ENCODE peak calls at places on chromosomes 16 and 17, in four cellular contexts. One of them, this sample, is unnamed.

GRCh38 chr17:54892360-54892759 is 8.3 kb upstream of the TOM1L1 start:
- DNase-seq in K562: no peak
- DNase-seq in SK-N-SH: no peak
- DNase-seq in GM12878: no peak
- DNase-seq in this sample: no peak

GRCh38 chr17:14459955-14460354 is 159.1 kb downstream of the HS3ST3B1 start:
- DNase-seq in SK-N-SH: no peak
- DNase-seq in GM12878: no peak
- DNase-seq in K562: no peak
- DNase-seq in this sample: no peak

GRCh38 chr17:31318298-31319190 is 2.9 kb downstream of the EVI2A start:
- DNase-seq in SK-N-SH: no peak
- DNase-seq in GM12878: peak
- DNase-seq in K562: peak
- DNase-seq in this sample: no peak

GRCh38 chr16:29009838-29010166 is 24.9 kb downstream of the LAT start:
- DNase-seq in K562: no peak
- DNase-seq in SK-N-SH: no peak
- DNase-seq in GM12878: no peak
- DNase-seq in this sample: no peak

GRCh38 chr17:82170412-82170961 is 42.2 kb downstream of the CCDC57 start:
- DNase-seq in GM12878: no peak
- DNase-seq in SK-N-SH: no peak
- DNase-seq in K562: peak
- DNase-seq in this sample: no peak

GRCh38 chr16:83068686-83069085 is 441.9 kb downstream of the CDH13 start:
- DNase-seq in GM12878: no peak
- DNase-seq in K562: no peak
- DNase-seq in SK-N-SH: no peak
- DNase-seq in this sample: no peak

GRCh38 chr17:56699186-56699895 is 105.8 kb downstream of the NOG start:
- DNase-seq in K562: no peak
- DNase-seq in GM12878: no peak
- DNase-seq in SK-N-SH: peak
- DNase-seq in this sample: peak

GRCh38 chr17:81468765-81469121 is 43.9 kb downstream of the ACTG1 start:
- DNase-seq in GM12878: no peak
- DNase-seq in K562: no peak
- DNase-seq in SK-N-SH: no peak
- DNase-seq in this sample: no peak

GRCh38 chr17:29664743-29665479 is 42.2 kb upstream of the CORO6 start:
- DNase-seq in GM12878: no peak
- DNase-seq in SK-N-SH: no peak
- DNase-seq in K562: peak
- DNase-seq in this sample: no peak

GRCh38 chr17:2111691-2112090 is 56.8 kb downstream of the HIC1 start:
- DNase-seq in SK-N-SH: no peak
- DNase-seq in GM12878: no peak
- DNase-seq in K562: no peak
- DNase-seq in this sample: no peak

GRCh38 chr16:56289412-56289811 is 98.1 kb downstream of the GNAO1 start:
- DNase-seq in SK-N-SH: no peak
- DNase-seq in GM12878: no peak
- DNase-seq in K562: no peak
- DNase-seq in this sample: no peak

GRCh38 chr17:2971851-2972250 is 91.6 kb downstream of the OR1D5 start:
- DNase-seq in SK-N-SH: no peak
- DNase-seq in GM12878: no peak
- DNase-seq in K562: no peak
- DNase-seq in this sample: no peak

GRCh38 chr17:79340286-79340685 is 265.7 kb downstream of the ENGASE start:
- DNase-seq in K562: no peak
- DNase-seq in GM12878: peak
- DNase-seq in SK-N-SH: no peak
- DNase-seq in this sample: no peak

GRCh38 chr16:88069397-88070168 is 118.3 kb downstream of the BANP start:
- DNase-seq in K562: no peak
- DNase-seq in GM12878: peak
- DNase-seq in SK-N-SH: no peak
- DNase-seq in this sample: no peak

GRCh38 chr17:19978206-19978802 is 676 bp upstream of the AKAP10 start:
- DNase-seq in SK-N-SH: no peak
- DNase-seq in GM12878: peak
- DNase-seq in K562: no peak
- DNase-seq in this sample: no peak

GRCh38 chr17:57915532-57915931 is 39.7 kb downstream of the CUEDC1 start:
- DNase-seq in GM12878: no peak
- DNase-seq in K562: no peak
- DNase-seq in SK-N-SH: no peak
- DNase-seq in this sample: no peak

GRCh38 chr17:80899402-80900268 is 92.0 kb upstream of the CHMP6 start:
- DNase-seq in K562: peak
- DNase-seq in SK-N-SH: peak
- DNase-seq in GM12878: no peak
- DNase-seq in this sample: peak

GRCh38 chr16:88329726-88330700 is 52.7 kb upstream of the ZNF469 start:
- DNase-seq in GM12878: no peak
- DNase-seq in SK-N-SH: no peak
- DNase-seq in K562: no peak
- DNase-seq in this sample: no peak

GRCh38 chr17:44707755-44708400 is 587 bp upstream of the DBF4B start:
- DNase-seq in K562: peak
- DNase-seq in SK-N-SH: no peak
- DNase-seq in GM12878: no peak
- DNase-seq in this sample: no peak

GRCh38 chr17:34424814-34425490 is 61.9 kb upstream of the CCL1 start:
- DNase-seq in SK-N-SH: no peak
- DNase-seq in K562: no peak
- DNase-seq in GM12878: no peak
- DNase-seq in this sample: peak

GRCh38 chr16:49641250-49641649 is 214.7 kb downstream of the ZNF423 start:
- DNase-seq in SK-N-SH: no peak
- DNase-seq in GM12878: peak
- DNase-seq in K562: no peak
- DNase-seq in this sample: no peak

GRCh38 chr17:1067282-1067956 is 70.5 kb downstream of the TIMM22 start:
- DNase-seq in GM12878: no peak
- DNase-seq in SK-N-SH: no peak
- DNase-seq in K562: no peak
- DNase-seq in this sample: no peak

GRCh38 chr16:28311913-28312312 is 19.6 kb downstream of the SBK1 start:
- DNase-seq in GM12878: no peak
- DNase-seq in K562: no peak
- DNase-seq in SK-N-SH: no peak
- DNase-seq in this sample: no peak

GRCh38 chr16:57527027-57527426 is 9.3 kb downstream of the CCDC102A start:
- DNase-seq in GM12878: no peak
- DNase-seq in K562: no peak
- DNase-seq in SK-N-SH: peak
- DNase-seq in this sample: no peak

GRCh38 chr17:15926039-15926740 is 18.7 kb upstream of the ADORA2B start:
- DNase-seq in SK-N-SH: peak
- DNase-seq in K562: no peak
- DNase-seq in GM12878: no peak
- DNase-seq in this sample: no peak

GRCh38 chr17:32854834-32855389 is 22.0 kb downstream of the MYO1D start:
- DNase-seq in SK-N-SH: no peak
- DNase-seq in GM12878: no peak
- DNase-seq in K562: no peak
- DNase-seq in this sample: no peak

GRCh38 chr16:10868089-10868488 is 8.9 kb upstream of the CIITA start:
- DNase-seq in K562: no peak
- DNase-seq in GM12878: no peak
- DNase-seq in SK-N-SH: no peak
- DNase-seq in this sample: no peak

GRCh38 chr16:20849587-20850390 is 43.5 kb downstream of the REXO5 start:
- DNase-seq in GM12878: no peak
- DNase-seq in SK-N-SH: peak
- DNase-seq in K562: peak
- DNase-seq in this sample: peak

GRCh38 chr16:21626659-21627277 is 25.6 kb downstream of the IGSF6 start:
- DNase-seq in GM12878: no peak
- DNase-seq in SK-N-SH: peak
- DNase-seq in K562: no peak
- DNase-seq in this sample: no peak

GRCh38 chr17:44606658-44607057 is 49.4 kb downstream of the FZD2 start:
- DNase-seq in SK-N-SH: no peak
- DNase-seq in GM12878: no peak
- DNase-seq in K562: no peak
- DNase-seq in this sample: no peak

GRCh38 chr16:54817432-54817831 is 113.2 kb upstream of the IRX5 start:
- DNase-seq in K562: peak
- DNase-seq in GM12878: no peak
- DNase-seq in SK-N-SH: peak
- DNase-seq in this sample: no peak

GRCh38 chr17:79023886-79024771 is at the start of gene C1QTNF1:
- DNase-seq in SK-N-SH: peak
- DNase-seq in K562: no peak
- DNase-seq in GM12878: no peak
- DNase-seq in this sample: peak

GRCh38 chr16:67016681-67017450 is 12.1 kb upstream of the CBFB start:
- DNase-seq in K562: no peak
- DNase-seq in GM12878: no peak
- DNase-seq in SK-N-SH: no peak
- DNase-seq in this sample: no peak

DNA sequence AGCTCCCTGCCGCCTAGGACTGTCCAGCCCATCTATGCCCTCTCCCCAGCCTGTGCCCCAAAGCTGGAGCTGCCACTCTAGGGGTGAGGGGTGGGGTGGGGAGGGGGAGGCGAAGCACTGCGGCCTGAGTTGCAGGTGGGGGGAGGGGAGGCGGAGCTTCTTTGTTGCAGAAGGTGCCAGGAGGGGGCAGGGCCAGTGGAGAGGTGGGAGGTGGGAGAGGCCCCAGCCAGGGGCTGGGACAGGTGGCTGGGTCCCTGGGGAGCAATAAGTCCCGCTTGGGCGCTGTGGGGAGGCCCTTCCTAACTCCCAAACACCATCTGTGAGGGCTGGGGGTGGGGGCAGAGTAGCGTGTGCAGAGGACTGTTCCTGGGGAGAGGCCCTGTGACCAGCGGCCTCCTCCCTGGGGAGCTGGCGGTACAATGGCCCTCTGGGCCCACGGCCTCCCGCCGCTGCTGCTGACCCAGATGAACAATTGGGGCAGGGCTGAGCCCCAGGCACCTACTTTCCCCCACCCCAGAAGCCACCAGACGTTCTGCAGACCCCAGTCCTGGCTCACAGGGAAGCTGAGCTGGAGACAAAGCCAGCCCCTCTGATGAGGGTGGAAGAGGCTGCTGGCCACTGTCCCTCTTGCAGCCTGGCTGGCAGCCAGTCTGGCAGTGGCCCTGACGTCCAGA is 2.2 kb upstream of the NTN3 start:
- DNase-seq in K562: no peak
- DNase-seq in GM12878: peak
- DNase-seq in SK-N-SH: peak
- DNase-seq in this sample: peak
- TF ChIP-seq USF1 in K562: no peak
- TF ChIP-seq USF1 in GM12878: no peak
- TF ChIP-seq USF1 in SK-N-SH: no peak
- TF ChIP-seq USF1 in this sample: no peak

DNA sequence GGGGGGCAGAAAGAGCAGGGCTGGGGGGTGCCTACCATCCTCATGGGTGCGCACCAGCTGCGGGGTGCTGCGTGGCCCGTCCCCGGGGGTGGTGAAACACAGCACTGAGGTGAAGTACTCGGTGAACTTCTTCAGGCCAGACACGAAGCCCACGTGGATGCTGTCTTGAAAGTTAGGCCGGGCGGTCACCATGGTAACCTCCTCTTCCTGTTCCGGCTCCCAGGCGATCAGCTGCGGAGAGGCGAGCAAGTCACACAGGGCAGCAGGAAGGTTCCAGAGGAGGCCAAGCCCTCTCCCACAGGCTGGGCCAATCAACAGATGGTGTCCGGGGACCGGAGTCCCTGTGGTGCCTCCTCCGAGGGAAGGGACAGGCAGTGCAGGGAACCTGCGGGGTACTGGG is 90.1 kb upstream of the CDC42EP4 start:
- DNase-seq in K562: peak
- DNase-seq in GM12878: no peak
- DNase-seq in SK-N-SH: peak
- DNase-seq in this sample: peak
- TF ChIP-seq USF1 in K562: no peak
- TF ChIP-seq USF1 in GM12878: no peak
- TF ChIP-seq USF1 in SK-N-SH: no peak
- TF ChIP-seq USF1 in this sample: no peak

DNA sequence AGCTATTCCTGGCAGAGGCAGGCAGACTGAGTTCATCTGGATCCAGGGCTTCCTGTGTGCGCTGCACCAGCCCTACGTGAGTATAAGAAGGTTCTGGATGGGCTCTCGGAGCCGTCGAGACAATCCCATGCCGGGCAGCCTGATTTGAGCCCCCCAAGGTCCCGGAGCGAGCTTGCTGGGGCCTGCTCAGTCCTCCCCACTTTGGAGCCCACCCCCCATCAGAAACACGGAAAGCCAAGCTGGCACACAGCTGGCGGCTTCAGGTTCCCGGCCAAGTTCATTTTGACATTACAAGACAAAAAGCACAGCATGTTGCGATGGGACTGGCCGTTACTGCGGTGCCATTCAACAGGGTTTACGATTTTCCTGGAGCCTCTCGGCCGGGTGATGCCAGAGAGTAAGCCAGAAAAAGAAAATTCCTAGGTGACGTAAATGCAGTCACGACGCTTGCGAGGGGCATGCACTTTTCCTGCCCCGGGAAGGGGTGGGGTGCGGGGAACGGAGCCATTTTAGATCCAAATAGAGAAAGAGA is 167.2 kb upstream of the FOXF1 start:
- DNase-seq in SK-N-SH: peak
- DNase-seq in GM12878: no peak
- DNase-seq in K562: no peak
- DNase-seq in this sample: no peak
- TF ChIP-seq USF1 in SK-N-SH: no peak
- TF ChIP-seq USF1 in GM12878: no peak
- TF ChIP-seq USF1 in K562: no peak
- TF ChIP-seq USF1 in this sample: no peak

GRCh38 chr17:41464682-41465081 is 2.5 kb downstream of the KRT32 start:
- DNase-seq in GM12878: no peak
- DNase-seq in K562: no peak
- DNase-seq in SK-N-SH: no peak
- DNase-seq in this sample: no peak
- TF ChIP-seq USF1 in GM12878: no peak
- TF ChIP-seq USF1 in K562: no peak
- TF ChIP-seq USF1 in SK-N-SH: no peak
- TF ChIP-seq USF1 in this sample: no peak

GRCh38 chr17:46833840-46834208 is 15.3 kb upstream of the WNT3 start:
- DNase-seq in K562: no peak
- DNase-seq in GM12878: no peak
- DNase-seq in SK-N-SH: no peak
- DNase-seq in this sample: no peak
- TF ChIP-seq USF1 in K562: no peak
- TF ChIP-seq USF1 in GM12878: no peak
- TF ChIP-seq USF1 in SK-N-SH: no peak
- TF ChIP-seq USF1 in this sample: no peak